ENCODE peak calls at places on chromosomes 4 and X, in six cellular contexts. V is AG10803, B is astrocyte of the spinal cord, I is upper lobe of right lung, P is ovary, U is Panc1. T is an unnamed sample.

GRCh38 chr4:75724867-75725724 is 719 bp downstream of the USO1 start:
- DNase-seq in V (peak; percentile 76), B (peak; percentile 83), I (peak; percentile 89), P (peak; percentile 74), U (no peak), T (peak; percentile 36)

GRCh38 chrX:63743596-63743995 is 41.4 kb downstream of the ARHGEF9 start:
- DNase-seq in V (no peak), B (no peak), I (no peak), P (no peak), U (no peak), T (no peak)

GRCh38 chr4:7333801-7334421 is 100.8 kb downstream of the PSAPL1 start:
- DNase-seq in V (peak; percentile 17), B (peak; percentile 58), I (no peak), P (no peak), U (no peak), T (peak; percentile 28)

GRCh38 chr4:135492439-135492838 is 1290.8 kb upstream of the PABPC4L start:
- DNase-seq in V (no peak), B (no peak), I (no peak), P (no peak), U (no peak), T (no peak)

GRCh38 chr4:48484494-48485168 is 1.5 kb downstream of the SLC10A4 start:
- DNase-seq in V (no peak), B (no peak), I (no peak), P (no peak), U (no peak), T (no peak)

GRCh38 chrX:120797201-120797938 is 78.3 kb downstream of the CT47B1 start:
- DNase-seq in V (peak; percentile 38), B (no peak), I (no peak), P (no peak), U (no peak), T (no peak)

GRCh38 chr4:177339794-177340374 is 30.2 kb downstream of the NEIL3 start:
- DNase-seq in V (peak; percentile 58), B (peak; percentile 53), I (no peak), P (no peak), U (no peak), T (peak; percentile 18)

GRCh38 chr4:138090145-138090917 is 151.8 kb downstream of the SLC7A11 start:
- DNase-seq in V (peak; percentile 78), B (peak; percentile 87), I (no peak), P (peak; percentile 11), U (peak; percentile 54), T (peak; percentile 61)

GRCh38 chr4:2352729-2353221 is 65.7 kb downstream of the ZFYVE28 start:
- DNase-seq in V (no peak), B (no peak), I (no peak), P (no peak), U (no peak), T (no peak)

GRCh38 chr4:13872145-13872544 is 244.6 kb upstream of the BOD1L1 start:
- DNase-seq in V (peak; percentile 9), B (no peak), I (no peak), P (no peak), U (no peak), T (no peak)

GRCh38 chrX:18537068-18537467 is 111.7 kb downstream of the CDKL5 start:
- DNase-seq in V (no peak), B (no peak), I (no peak), P (no peak), U (no peak), T (no peak)

GRCh38 chrX:20437678-20438077 is 171.0 kb upstream of the RPS6KA3 start:
- DNase-seq in V (no peak), B (no peak), I (no peak), P (no peak), U (no peak), T (no peak)

GRCh38 chrX:38959736-38960534 is 158.7 kb downstream of the MID1IP1 start:
- DNase-seq in V (peak; percentile 42), B (no peak), I (no peak), P (no peak), U (no peak), T (no peak)

GRCh38 chrX:119604778-119605177 is 1.4 kb downstream of the NKRF start:
- DNase-seq in V (no peak), B (no peak), I (no peak), P (no peak), U (no peak), T (no peak)

GRCh38 chr4:5510506-5510905 is 197.9 kb downstream of the EVC2 start:
- DNase-seq in V (peak; percentile 4), B (no peak), I (no peak), P (no peak), U (no peak), T (no peak)

GRCh38 chrX:67780694-67781109 is 236.9 kb downstream of the AR start:
- DNase-seq in V (peak; percentile 98), B (peak; percentile 96), I (peak; percentile 72), P (peak; percentile 80), U (no peak), T (peak; percentile 88)

GRCh38 chr4:182555997-182556418 is 312.8 kb downstream of the TENM3 start:
- DNase-seq in V (peak; percentile 92), B (peak; percentile 78), I (no peak), P (no peak), U (no peak), T (peak; percentile 76)

GRCh38 chrX:152245231-152245630 is 106.9 kb upstream of the MAGEA10 start:
- DNase-seq in V (no peak), B (peak; percentile 30), I (no peak), P (no peak), U (no peak), T (no peak)

GRCh38 chr4:34422472-34422871 is 1821.8 kb downstream of the ARAP2 start:
- DNase-seq in V (peak; percentile 4), B (peak; percentile 22), I (no peak), P (no peak), U (no peak), T (peak; percentile 12)

GRCh38 chr4:183588169-183588675 is 70.8 kb downstream of the RWDD4 start:
- DNase-seq in V (peak; percentile 65), B (no peak), I (no peak), P (no peak), U (no peak), T (no peak)

GRCh38 chrX:119055650-119056049 is 17.1 kb upstream of the CT47C1 start:
- DNase-seq in V (no peak), B (no peak), I (no peak), P (no peak), U (no peak), T (no peak)

GRCh38 chrX:123590842-123591491 is 141.9 kb downstream of the THOC2 start:
- DNase-seq in V (peak; percentile 22), B (peak; percentile 22), I (no peak), P (no peak), U (no peak), T (no peak)

GRCh38 chrX:74602142-74602541 is 12.3 kb downstream of the RLIM start:
- DNase-seq in V (no peak), B (no peak), I (no peak), P (no peak), U (no peak), T (no peak)

GRCh38 chrX:68921937-68922456 is 93.2 kb downstream of the EFNB1 start:
- DNase-seq in V (no peak), B (no peak), I (no peak), P (no peak), U (no peak), T (no peak)
- TF ChIP-seq CTCF in V (no peak), B (no peak), I (no peak), P (no peak), U (no peak), T (no peak)

GRCh38 chr4:110480031-110480549 is 4.1 kb downstream of the ENPEP start:
- DNase-seq in V (peak; percentile 99), B (peak; percentile 94), I (no peak), P (no peak), U (no peak), T (peak; percentile 98)

GRCh38 chr4:110480741-110481271 is 4.9 kb downstream of the ENPEP start:
- DNase-seq in V (peak; percentile 39), B (no peak), I (no peak), P (no peak), U (no peak), T (no peak)

GRCh38 chr4:110475881-110476818 is at the start of gene ENPEP:
- DNase-seq in V (peak; percentile 37), B (peak; percentile 35), I (no peak), P (no peak), U (no peak), T (no peak)

GRCh38 chr4:110472583-110473329 is 3.2 kb upstream of the ENPEP start:
- DNase-seq in V (no peak), B (no peak), I (no peak), P (no peak), U (no peak), T (no peak)

DNA sequence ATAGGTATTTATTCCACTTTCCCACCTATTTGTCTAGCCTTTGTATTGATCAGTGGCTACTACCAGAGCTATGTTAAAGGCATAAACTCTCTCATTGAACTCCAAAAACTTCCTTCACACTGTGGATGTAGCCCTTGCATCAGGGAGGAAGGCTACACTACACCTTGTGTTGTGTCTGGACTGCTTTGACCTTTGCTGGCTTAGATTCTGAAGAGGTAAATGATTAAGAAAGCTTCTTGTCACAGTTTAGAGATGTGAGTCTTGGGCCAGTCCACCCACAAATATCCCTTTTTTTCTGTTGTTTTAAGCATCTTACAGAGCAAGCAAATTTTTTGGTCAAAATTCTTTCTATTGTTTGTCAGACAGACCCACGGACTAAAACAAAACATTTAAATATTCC is 1.9 kb downstream of the ENPEP start:
- DNase-seq in V (no peak), B (no peak), I (no peak), P (no peak), U (no peak), T (no peak)
- H3K4me3 ChIP-seq in V (no peak overlapping the region), B (no peak overlapping the region), I (peak overlapping the region; percentile 44), P (peak overlapping the region; percentile 12), U (no peak overlapping the region), T (no peak overlapping the region)

DNA sequence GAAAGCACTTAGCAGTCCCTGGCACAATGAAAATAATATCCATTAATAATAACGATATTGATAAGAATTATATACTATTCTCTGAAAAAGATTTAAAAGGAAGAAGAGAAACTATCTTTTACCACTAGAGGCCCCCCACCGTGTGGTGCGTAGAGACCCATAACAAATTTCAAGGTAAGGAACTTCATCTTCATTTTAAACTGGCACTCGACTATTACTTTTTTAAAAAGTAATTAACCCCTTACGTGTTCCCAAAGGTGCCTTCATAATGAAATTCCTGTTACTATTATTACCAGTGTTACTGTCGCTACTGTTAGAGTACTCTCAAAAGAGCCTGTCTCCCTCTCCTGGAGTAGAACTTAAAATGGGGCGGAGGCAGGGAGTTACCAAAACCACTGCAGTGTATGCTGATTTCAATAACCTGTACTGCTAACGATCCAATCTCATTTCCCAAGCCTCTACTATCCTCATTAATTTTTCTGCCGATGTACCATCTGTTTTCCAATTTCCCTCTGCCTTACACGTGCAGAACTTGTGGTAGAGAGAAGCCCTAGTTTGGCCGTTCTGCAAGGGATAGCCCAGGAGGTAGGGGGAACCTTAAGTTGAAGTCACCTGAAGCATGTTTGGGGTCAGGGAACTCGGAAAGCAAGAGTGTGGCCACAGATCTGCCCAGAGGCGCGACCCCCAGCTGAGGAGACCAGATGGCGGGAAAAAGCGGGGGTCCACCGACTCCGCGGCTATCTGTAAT is 813 bp upstream of the STK26 start:
- DNase-seq in V (no peak), B (peak; percentile 5), I (no peak), P (no peak), U (no peak), T (no peak)
- TF ChIP-seq CTCF in V (no peak), B (peak; percentile 17), I (peak; percentile 23), P (no peak), U (peak; percentile 60), T (peak; percentile 13)

DNA sequence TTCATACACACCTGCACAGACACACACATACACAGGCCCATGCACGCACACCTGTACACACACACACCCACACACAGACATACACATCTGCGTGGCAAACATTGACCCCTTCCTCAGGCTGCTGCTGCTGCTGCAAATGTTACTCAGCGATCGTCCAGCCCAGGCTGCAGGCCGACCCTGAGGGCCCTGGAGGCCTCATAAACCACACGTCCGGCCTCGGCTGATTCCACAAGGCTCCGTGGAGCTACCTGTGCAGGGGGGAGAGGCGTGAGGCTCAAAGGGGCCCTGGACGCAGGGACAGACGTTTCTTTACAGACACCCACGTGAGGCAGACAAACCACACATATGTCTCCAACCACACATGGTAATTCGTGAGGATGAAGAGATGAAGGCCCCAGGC is 53.9 kb upstream of the PPP2R3B start:
- DNase-seq in V (no peak), B (no peak), I (peak; percentile 48), P (no peak), U (no peak), T (no peak)
- H3K4me3 ChIP-seq in V (no peak overlapping the region), B (no peak overlapping the region), I (no peak overlapping the region), P (no peak overlapping the region), U (no peak overlapping the region), T (no peak overlapping the region)

T was measured in astrocyte of the cerebellum.